ENCODE peak calls at places on chromosomes 2 and 18, in eight cellular contexts. P is fibroblast of lung; G is CD8-positive, alpha-beta T cell; C is left lung; E is CD8-positive, alpha-beta memory T cell; L is Peyer's patch; A is RWPE2; T is GM23338. B is an unnamed sample.

GRCh38 chr2:46706264-46706983 is 209.2 kb downstream of the MCFD2 start:
- DNase-seq in E (no peak), A (no peak), L (no peak), G (no peak), P (peak), T (no peak), C (no peak), B (no peak)

GRCh38 chr18:73151086-73151485 is 283.3 kb upstream of the NETO1 start:
- DNase-seq in G (no peak), T (no peak), L (no peak), P (no peak), E (no peak), A (no peak), C (no peak), B (no peak)

GRCh38 chr2:226583715-226584114 is 215.9 kb downstream of the IRS1 start:
- DNase-seq in L (peak), A (no peak), P (peak), T (no peak), C (no peak), G (no peak), E (no peak), B (no peak)

GRCh38 chr2:219219113-219219696 is 447 bp upstream of the ABCB6 start:
- DNase-seq in E (no peak), T (peak), C (peak), A (no peak), P (no peak), L (no peak), G (no peak), B (no peak)

GRCh38 chr2:70977605-70978205 is 725 bp upstream of the ANKRD53 start:
- DNase-seq in G (no peak), T (peak), E (no peak), P (peak), A (no peak), L (peak), C (no peak), B (no peak)

GRCh38 chr2:102342888-102343287 is 12.7 kb upstream of the IL18R1 start:
- DNase-seq in G (no peak), T (no peak), L (no peak), E (no peak), A (no peak), P (no peak), C (no peak), B (no peak)

GRCh38 chr2:177026253-177026652 is 186.3 kb upstream of the HNRNPA3 start:
- DNase-seq in P (no peak), A (no peak), T (no peak), C (no peak), L (no peak), G (no peak), E (no peak), B (no peak)

GRCh38 chr2:11553661-11554429 is 20.0 kb downstream of the GREB1 start:
- DNase-seq in T (no peak), P (peak), C (no peak), A (no peak), E (no peak), L (peak), G (no peak), B (no peak)

GRCh38 chr2:199309973-199310372 is 147.8 kb downstream of the SATB2 start:
- DNase-seq in L (no peak), P (no peak), C (no peak), A (no peak), G (no peak), T (no peak), E (no peak), B (no peak)

GRCh38 chr2:118969025-118969733 is 27.2 kb downstream of the MARCO start:
- DNase-seq in C (peak), P (no peak), A (no peak), E (no peak), G (no peak), T (no peak), L (no peak), B (no peak)

GRCh38 chr2:136448986-136449780 is 316.2 kb upstream of the THSD7B start:
- DNase-seq in G (no peak), E (no peak), P (no peak), T (no peak), C (no peak), A (no peak), L (no peak), B (no peak)

GRCh38 chr18:24894880-24895279 is 434.4 kb downstream of the HRH4 start:
- DNase-seq in L (no peak), C (no peak), G (no peak), P (peak), E (no peak), T (no peak), A (no peak), B (no peak)

GRCh38 chr2:142974288-142975024 is 97.0 kb downstream of the KYNU start:
- DNase-seq in L (no peak), T (peak), C (no peak), E (no peak), P (peak), G (no peak), A (no peak), B (no peak)

GRCh38 chr18:9683418-9684396 is 24.4 kb upstream of the RAB31 start:
- DNase-seq in E (no peak), L (no peak), C (no peak), G (no peak), A (no peak), P (peak), T (peak), B (no peak)

DNA sequence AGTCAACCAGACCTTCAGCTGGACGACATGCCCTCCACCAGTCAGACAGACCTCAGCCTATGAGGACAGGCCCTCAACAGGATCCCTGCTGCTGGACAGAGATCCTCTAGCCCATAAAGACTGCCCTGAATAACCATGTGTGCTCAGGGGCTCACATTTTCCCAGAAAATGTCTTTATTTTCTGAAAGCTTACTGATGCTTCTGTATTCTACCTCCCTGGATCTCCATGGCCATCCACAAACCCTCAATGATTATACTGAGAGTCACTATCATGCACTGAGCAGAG is 1.8 kb upstream of the PTPN18 start:
- DNase-seq in E (no peak), G (no peak), T (no peak), L (no peak), C (no peak), A (no peak), P (no peak), B (no peak)
- H3K4me3 ChIP-seq in E (no peak), G (no peak), T (no peak), L (no peak), C (no peak), A (no peak), P (no peak), B (no peak)

DNA sequence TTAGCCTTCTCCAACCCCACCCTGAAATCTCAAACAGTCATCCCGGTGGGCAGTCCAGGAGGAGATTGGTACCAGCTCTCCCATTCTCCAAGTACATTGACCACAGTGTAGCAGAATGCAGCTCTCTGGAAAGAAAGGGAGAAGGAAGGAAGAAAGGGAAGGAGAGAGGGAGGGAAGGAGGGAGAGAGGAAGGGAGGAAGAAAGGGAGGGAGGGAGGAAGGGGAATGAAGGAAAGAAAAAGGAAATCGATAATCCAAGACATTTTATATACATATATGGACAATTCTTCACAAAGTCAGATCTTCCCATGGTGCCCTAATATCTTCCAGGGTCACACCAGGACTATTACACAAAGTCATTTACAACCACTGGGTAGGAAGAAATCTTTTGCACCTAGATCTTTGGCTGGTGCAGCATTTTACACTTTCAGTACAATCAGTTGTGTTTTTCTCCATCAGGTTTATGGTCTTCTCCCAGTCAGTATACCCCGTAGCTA is 58.8 kb downstream of the ARHGEF33 start:
- DNase-seq in E (no peak), L (no peak), C (no peak), A (no peak), P (no peak), G (no peak), T (no peak), B (no peak)
- H3K27ac ChIP-seq in E (no peak), L (no peak), C (no peak), A (no peak), P (no peak), G (no peak), T (no peak), B (no peak)

GRCh38 chr2:159136405-159136804 is 150.1 kb downstream of the WDSUB1 start:
- DNase-seq in C (no peak), A (no peak), T (no peak), P (no peak), L (no peak), E (no peak), G (no peak), B (no peak)
- H3K4me3 ChIP-seq in C (no peak), A (no peak), T (no peak), P (no peak), L (no peak), E (no peak), G (no peak), B (no peak)

GRCh38 chr2:9752441-9753275 is 90.6 kb upstream of the TAF1B start:
- DNase-seq in L (peak), E (no peak), G (peak), C (no peak), T (no peak), P (peak), A (peak), B (no peak)
- H3K27ac ChIP-seq in L (peak), E (peak), G (no peak), C (no peak), T (no peak), P (peak), A (peak), B (no peak)

GRCh38 chr2:48134704-48135103 is 228.4 kb upstream of the FBXO11 start:
- DNase-seq in P (no peak), E (no peak), A (no peak), G (no peak), C (no peak), T (no peak), L (no peak), B (no peak)
- H3K4me3 ChIP-seq in P (no peak), E (no peak), A (no peak), G (no peak), C (no peak), T (no peak), L (no peak), B (no peak)

GRCh38 chr2:114499101-114499500 is 56.7 kb downstream of the DPP10 start:
- DNase-seq in C (no peak), L (peak), T (no peak), A (no peak), P (no peak), E (no peak), G (no peak), B (no peak)
- H3K27ac ChIP-seq in C (no peak), L (no peak), T (no peak), A (no peak), P (no peak), E (no peak), G (no peak), B (no peak)

DNA sequence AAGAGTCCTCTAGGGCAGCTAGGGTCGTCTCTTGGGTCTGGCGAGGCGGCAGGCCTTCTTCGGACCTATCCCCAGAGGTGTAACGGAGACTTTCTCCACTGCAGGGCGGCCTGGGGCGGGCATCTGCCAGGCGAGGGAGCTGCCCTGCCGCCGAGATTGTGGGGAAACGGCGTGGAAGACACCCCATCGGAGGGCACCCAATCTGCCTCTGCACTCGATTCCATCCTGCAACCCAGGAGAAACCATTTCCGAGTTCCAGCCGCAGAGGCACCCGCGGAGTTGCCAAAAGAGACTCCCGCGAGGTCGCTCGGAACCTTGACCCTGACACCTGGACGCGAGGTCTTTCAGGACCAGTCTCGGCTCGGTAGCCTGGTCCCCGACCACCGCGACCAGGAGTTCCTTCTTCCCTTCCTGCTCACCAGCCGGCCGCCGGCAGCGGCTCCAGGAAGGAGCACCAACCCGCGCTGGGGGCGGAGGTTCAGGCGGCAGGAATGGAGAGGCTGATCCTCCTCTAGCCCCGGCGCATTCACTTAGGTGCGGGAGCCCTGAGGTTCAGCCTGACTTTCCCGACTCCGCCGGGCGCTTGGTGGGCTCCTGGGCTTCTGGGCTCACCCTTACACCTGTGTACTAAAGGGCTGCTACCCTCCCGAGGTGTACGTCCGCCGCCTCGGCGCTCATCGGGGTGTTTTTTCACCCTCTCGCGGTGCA is 8.2 kb downstream of the SIX2 start:
- DNase-seq in G (no peak), L (no peak), T (peak), E (no peak), P (no peak), C (no peak), A (no peak), B (no peak)
- H3K4me3 ChIP-seq in G (no peak), L (peak), T (peak), E (no peak), P (no peak), C (no peak), A (no peak), B (no peak)